ENCODE peak calls at places on chromosomes 16 and 17, in eight cellular contexts. C is HFF-Myc, U is neural progenitor cell, N is adrenal gland, H is heart left ventricle, Z is HFFc6, W is GM13977, Y is mammary epithelial cell. A is an unnamed sample.

GRCh38 chr17:81821603-81822311 is 11.3 kb downstream of the MCRIP1 start:
- DNase-seq in C (no peak), U (no peak), N (peak), H (peak), Z (peak), W (no peak), Y (peak), A (peak)

GRCh38 chr16:73214825-73215481 is 167.0 kb upstream of the ZFHX3 start:
- DNase-seq in C (peak), U (no peak), N (no peak), H (no peak), Z (peak), W (no peak), Y (no peak), A (no peak)

GRCh38 chr16:1613240-1613639 is 1.1 kb downstream of the CRAMP1 start:
- DNase-seq in C (no peak), U (peak), N (no peak), H (no peak), Z (no peak), W (peak), Y (peak), A (no peak)

GRCh38 chr16:18013863-18014262 is 322.7 kb downstream of the NPIPA8 start:
- DNase-seq in C (no peak), U (no peak), N (no peak), H (no peak), Z (no peak), W (no peak), Y (no peak), A (no peak)

GRCh38 chr16:2879854-2880508 is 3.0 kb upstream of the FLYWCH2 start:
- DNase-seq in C (no peak), U (no peak), N (no peak), H (no peak), Z (no peak), W (no peak), Y (no peak), A (no peak)

GRCh38 chr16:89409161-89409711 is 81.1 kb downstream of the ANKRD11 start:
- DNase-seq in C (no peak), U (no peak), N (no peak), H (no peak), Z (peak), W (no peak), Y (peak), A (no peak)

GRCh38 chr17:80870401-80870800 is 121.2 kb upstream of the CHMP6 start:
- DNase-seq in C (no peak), U (no peak), N (no peak), H (no peak), Z (no peak), W (no peak), Y (no peak), A (no peak)

GRCh38 chr16:31472559-31473203 is 729 bp downstream of the TGFB1I1 start:
- DNase-seq in C (peak), U (peak), N (peak), H (peak), Z (peak), W (peak), Y (peak), A (peak)

GRCh38 chr17:751269-752001 is 629 bp downstream of the GEMIN4 start:
- DNase-seq in C (no peak), U (peak), N (peak), H (no peak), Z (peak), W (peak), Y (peak), A (no peak)

GRCh38 chr16:90023078-90023447 is 3.8 kb upstream of the DBNDD1 start:
- DNase-seq in C (no peak), U (no peak), N (no peak), H (no peak), Z (no peak), W (no peak), Y (no peak), A (no peak)

DNA sequence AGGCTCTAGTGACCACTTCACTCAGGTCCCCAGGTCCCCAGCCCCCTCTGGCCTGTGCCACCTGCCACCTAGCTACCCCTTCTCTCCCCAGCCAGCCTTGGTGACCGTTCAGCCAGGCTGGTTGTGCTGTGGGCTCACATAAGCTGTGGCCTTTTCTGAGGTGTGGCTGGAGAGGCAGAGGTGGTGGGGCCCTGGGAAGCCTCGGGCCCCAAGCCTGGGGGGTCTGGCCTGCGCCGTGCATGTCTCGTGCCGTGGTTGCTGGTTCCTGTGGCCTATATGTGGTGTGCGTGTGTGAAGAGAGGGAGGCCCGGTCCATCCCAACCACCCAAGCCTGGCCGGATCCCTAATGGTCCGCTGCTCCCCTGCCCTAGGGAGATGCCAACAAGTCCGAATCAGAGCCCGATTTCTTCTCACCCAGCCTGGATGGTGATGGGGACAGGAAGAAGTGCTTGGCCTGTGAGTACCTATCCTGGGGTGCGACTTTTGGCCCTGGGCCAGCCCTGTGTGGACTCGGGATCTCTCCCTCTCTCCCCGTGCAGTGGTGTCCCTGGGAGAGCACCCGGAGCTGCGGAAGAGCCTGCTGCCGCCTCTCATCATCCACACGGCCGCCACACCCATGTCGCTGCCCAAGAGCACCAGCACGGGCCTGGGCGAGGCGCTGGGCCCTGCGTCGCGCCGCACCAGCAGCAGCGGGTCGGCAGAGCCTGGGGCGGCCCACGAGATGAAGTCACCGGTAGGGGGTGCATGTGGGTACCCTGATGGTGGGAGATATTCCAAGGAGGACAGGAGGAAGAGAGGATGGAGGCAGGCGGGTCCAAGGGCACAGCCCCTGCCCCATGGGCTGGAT is 35.9 kb downstream of the CACNA1G start:
- DNase-seq in C (no peak), U (peak), N (no peak), H (no peak), Z (no peak), W (no peak), Y (no peak), A (no peak)
- TF ChIP-seq CTCF in C (peak), U (peak), N (no peak), H (peak), Z (peak), W (peak), Y (peak), A (no peak)

DNA sequence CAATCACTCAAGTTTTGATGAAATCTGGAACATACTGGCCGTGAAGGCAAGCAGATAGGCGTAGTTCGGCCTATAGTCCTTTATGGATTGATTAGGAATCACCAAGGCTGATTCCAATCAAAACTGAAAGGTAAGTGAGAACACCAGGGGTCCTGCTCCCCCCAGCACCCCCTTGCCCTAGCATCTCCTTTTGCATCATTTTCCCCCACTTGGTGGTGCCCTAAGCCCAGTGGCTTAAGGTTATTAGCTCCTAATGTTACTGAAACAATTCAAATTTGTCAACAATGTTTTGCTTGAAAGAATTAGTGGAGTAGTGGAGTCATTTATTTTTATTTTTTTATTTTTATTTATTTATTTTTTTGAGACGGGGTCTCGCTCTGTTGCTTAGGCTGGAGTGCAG is 4.9 kb downstream of the SLFN14 start:
- DNase-seq in C (no peak), U (no peak), N (no peak), H (no peak), Z (no peak), W (no peak), Y (no peak), A (no peak)
- TF ChIP-seq CTCF in C (peak), U (peak), N (peak), H (no peak), Z (peak), W (peak), Y (peak), A (peak)

DNA sequence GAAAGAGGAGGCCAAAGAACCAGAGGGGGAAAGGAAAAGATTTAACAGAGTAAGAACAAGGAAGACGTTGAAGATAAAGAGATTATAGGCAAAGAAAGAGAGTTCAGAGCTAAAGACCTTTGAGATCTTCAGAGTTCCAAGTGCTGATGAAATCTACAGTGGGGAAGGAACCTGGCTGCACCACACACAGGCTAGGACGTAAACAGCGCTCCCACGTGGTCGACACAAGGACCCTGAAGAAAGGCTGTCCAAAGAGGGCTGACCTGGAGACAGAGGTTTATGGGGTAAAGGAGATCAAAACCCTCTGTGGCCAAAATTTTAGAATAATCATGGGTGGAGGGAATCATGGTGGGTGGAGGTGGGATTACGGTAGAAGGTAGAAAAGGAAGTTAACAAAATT is 121.6 kb downstream of the PMP22 start:
- DNase-seq in C (no peak), U (no peak), N (no peak), H (no peak), Z (no peak), W (no peak), Y (no peak), A (no peak)
- TF ChIP-seq CTCF in C (no peak), U (no peak), N (no peak), H (no peak), Z (no peak), W (no peak), Y (no peak), A (no peak)

GRCh38 chr16:69465083-69465721 is 40.8 kb downstream of the CYB5B start:
- DNase-seq in C (no peak), U (no peak), N (no peak), H (no peak), Z (peak), W (no peak), Y (no peak), A (no peak)
- TF ChIP-seq CTCF in C (peak), U (no peak), N (no peak), H (no peak), Z (no peak), W (no peak), Y (no peak), A (peak)

DNA sequence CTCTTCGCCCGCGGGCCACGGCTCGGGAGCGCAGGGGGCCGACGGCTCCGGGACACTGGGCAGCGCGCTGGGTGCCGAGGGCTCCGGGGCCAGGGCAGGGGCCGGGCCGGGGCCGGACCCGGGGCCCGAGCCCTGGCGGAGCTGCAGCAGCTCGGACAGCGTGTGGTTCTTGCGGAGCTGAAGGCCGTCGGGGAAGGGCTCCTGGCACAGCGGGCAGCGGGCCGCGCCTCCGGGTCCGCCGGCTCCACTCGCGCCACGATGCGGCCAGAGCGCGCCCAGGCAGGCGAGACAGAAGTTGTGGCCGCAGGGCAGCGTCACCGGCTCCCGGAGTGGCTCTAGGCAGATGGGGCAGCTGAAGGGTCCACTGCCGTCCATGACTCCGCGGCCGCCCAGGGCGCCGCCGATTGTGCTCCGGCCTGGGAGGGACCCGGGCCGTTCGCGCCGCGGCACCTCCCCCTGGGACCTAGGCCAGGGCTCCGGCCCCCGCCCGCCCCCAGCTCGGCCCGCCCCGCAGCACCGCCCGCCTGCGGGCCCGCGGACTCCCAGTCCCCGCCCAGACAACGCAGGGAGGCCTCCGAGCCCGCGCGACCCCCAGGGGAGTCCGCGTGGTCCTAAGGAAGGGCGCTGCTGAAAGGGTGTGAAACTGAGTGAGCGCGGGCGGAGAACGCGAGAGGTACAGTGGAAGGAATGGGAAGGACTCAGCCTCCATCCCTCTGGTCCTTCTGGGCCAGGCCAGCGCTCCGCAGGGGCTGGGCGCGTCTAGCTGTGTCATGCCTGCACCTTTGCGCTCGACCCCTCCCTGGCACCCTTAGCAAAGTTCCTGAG is at the start of gene TRIM47:
- DNase-seq in C (no peak), U (peak), N (peak), H (peak), Z (no peak), W (no peak), Y (peak), A (no peak)
- TF ChIP-seq CTCF in C (no peak), U (no peak), N (no peak), H (no peak), Z (peak), W (peak), Y (no peak), A (no peak)

GRCh38 chr17:72432143-72432604 is 311.4 kb downstream of the SOX9 start:
- DNase-seq in C (no peak), U (no peak), N (no peak), H (no peak), Z (no peak), W (no peak), Y (no peak), A (no peak)
- TF ChIP-seq CTCF in C (no peak), U (no peak), N (no peak), H (no peak), Z (no peak), W (no peak), Y (no peak), A (no peak)

GRCh38 chr17:50120475-50121253 is 9.3 kb downstream of the SAMD14 start:
- DNase-seq in C (no peak), U (no peak), N (no peak), H (no peak), Z (no peak), W (no peak), Y (no peak), A (no peak)

GRCh38 chr17:50123649-50124349 is 6.2 kb downstream of the SAMD14 start:
- DNase-seq in C (no peak), U (peak), N (no peak), H (no peak), Z (no peak), W (no peak), Y (no peak), A (no peak)

GRCh38 chr17:50125420-50125997 is 4.5 kb downstream of the SAMD14 start:
- DNase-seq in C (no peak), U (no peak), N (no peak), H (no peak), Z (no peak), W (no peak), Y (no peak), A (no peak)

GRCh38 chr17:50118828-50119218 is 11.1 kb downstream of the SAMD14 start:
- DNase-seq in C (no peak), U (no peak), N (no peak), H (no peak), Z (no peak), W (no peak), Y (no peak), A (no peak)

DNA sequence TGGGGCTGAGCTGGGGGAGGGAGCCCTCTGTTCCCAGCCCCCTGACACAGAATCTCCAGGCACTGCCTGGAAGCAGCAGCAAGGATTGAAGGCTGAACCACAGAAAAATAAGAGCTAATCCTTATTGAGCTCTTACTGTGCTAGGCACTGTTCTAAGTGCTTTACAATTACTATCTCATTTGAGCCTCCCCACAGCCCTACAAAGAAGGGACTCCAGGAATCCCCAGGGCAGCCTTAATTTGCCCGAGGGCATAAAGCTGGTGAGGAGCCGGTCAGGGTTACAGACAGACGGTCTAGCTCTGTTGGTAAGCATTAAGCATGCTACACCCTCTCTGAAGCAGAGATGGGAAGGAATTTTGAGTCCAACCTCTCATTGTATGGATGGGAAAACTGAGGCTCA is 7.0 kb downstream of the SAMD14 start:
- DNase-seq in C (no peak), U (peak), N (no peak), H (no peak), Z (no peak), W (no peak), Y (no peak), A (no peak)
- TF ChIP-seq CTCF in C (no peak), U (no peak), N (no peak), H (no peak), Z (no peak), W (no peak), Y (no peak), A (no peak)

GRCh38 chr17:2410951-2411350 is 10.1 kb upstream of the MNT start:
- DNase-seq in C (no peak), U (no peak), N (no peak), H (no peak), Z (no peak), W (no peak), Y (no peak), A (no peak)
- TF ChIP-seq CTCF in C (no peak), U (no peak), N (no peak), H (no peak), Z (peak), W (no peak), Y (no peak), A (no peak)